ENCODE peak calls at places on chromosome 4, in five cellular contexts. E is WTC11, X is H1, Z is endothelial cell of umbilical vein, J is K562. D is an unnamed sample.

GRCh38 chr4:86895692-86896488 is 3.7 kb upstream of the C4orf36 start:
- DNase-seq in E (no peak), X (no peak), Z (peak), J (peak), D (peak)

GRCh38 chr4:5885733-5886132 is 7.2 kb downstream of the CRMP1 start:
- DNase-seq in E (no peak), X (no peak), Z (no peak), J (no peak), D (no peak)

GRCh38 chr4:157172011-157172410 is 48.5 kb upstream of the GRIA2 start:
- DNase-seq in E (no peak), X (no peak), Z (peak), J (no peak), D (peak)

GRCh38 chr4:110306363-110306762 is 107.9 kb upstream of the ELOVL6 start:
- DNase-seq in E (no peak), X (no peak), Z (no peak), J (no peak), D (no peak)

GRCh38 chr4:113052379-113052951 is 3.0 kb downstream of the ANK2 start:
- DNase-seq in E (no peak), X (no peak), Z (no peak), J (no peak), D (no peak)

GRCh38 chr4:35912174-35912573 is 332.1 kb downstream of the ARAP2 start:
- DNase-seq in E (no peak), X (no peak), Z (no peak), J (no peak), D (no peak)

GRCh38 chr4:76518241-76518640 is 83.2 kb downstream of the SHROOM3 start:
- DNase-seq in E (no peak), X (no peak), Z (no peak), J (no peak), D (no peak)

GRCh38 chr4:108205859-108206258 is 37.1 kb upstream of the LEF1 start:
- DNase-seq in E (no peak), X (no peak), Z (no peak), J (no peak), D (no peak)

GRCh38 chr4:158965208-158965607 is 137.7 kb upstream of the RAPGEF2 start:
- DNase-seq in E (no peak), X (no peak), Z (no peak), J (no peak), D (no peak)

GRCh38 chr4:118962540-118962939 is 73.9 kb downstream of the SYNPO2 start:
- DNase-seq in E (no peak), X (no peak), Z (no peak), J (no peak), D (no peak)

GRCh38 chr4:142365386-142365785 is 480.7 kb downstream of the INPP4B start:
- DNase-seq in E (no peak), X (no peak), Z (no peak), J (no peak), D (no peak)

GRCh38 chr4:82711158-82711785 is 87.3 kb downstream of the SCD5 start:
- DNase-seq in E (no peak), X (no peak), Z (no peak), J (no peak), D (no peak)

GRCh38 chr4:73864365-73864764 is 4.8 kb upstream of the CXCL1 start:
- DNase-seq in E (peak), X (no peak), Z (peak), J (no peak), D (peak)

GRCh38 chr4:99179626-99180025 is 35.5 kb upstream of the ADH4 start:
- DNase-seq in E (no peak), X (no peak), Z (no peak), J (no peak), D (no peak)

GRCh38 chr4:18689308-18689915 is 667.9 kb upstream of the LCORL start:
- DNase-seq in E (peak), X (peak), Z (peak), J (peak), D (peak)

GRCh38 chr4:141788169-141788915 is 152.0 kb downstream of the IL15 start:
- DNase-seq in E (no peak), X (no peak), Z (no peak), J (no peak), D (no peak)

GRCh38 chr4:184785813-184786212 is 40.0 kb downstream of the ACSL1 start:
- DNase-seq in E (no peak), X (no peak), Z (no peak), J (no peak), D (no peak)

GRCh38 chr4:28278676-28279075 is 1418.0 kb downstream of the STIM2 start:
- DNase-seq in E (no peak), X (no peak), Z (peak), J (no peak), D (no peak)

GRCh38 chr4:141636077-141636770 is at the start of gene IL15:
- DNase-seq in E (peak), X (peak), Z (peak), J (peak), D (peak)

GRCh38 chr4:3013839-3014350 is 50.5 kb downstream of the GRK4 start:
- DNase-seq in E (no peak), X (no peak), Z (no peak), J (no peak), D (no peak)

GRCh38 chr4:131499139-131499873 is 1649.8 kb upstream of the PCDH10 start:
- DNase-seq in E (no peak), X (no peak), Z (no peak), J (no peak), D (peak)

GRCh38 chr4:85658766-85659439 is 184.0 kb downstream of the ARHGAP24 start:
- DNase-seq in E (no peak), X (no peak), Z (no peak), J (no peak), D (no peak)

GRCh38 chr4:39062094-39062493 is at the start of gene KLHL5:
- DNase-seq in E (no peak), X (no peak), Z (no peak), J (no peak), D (no peak)

GRCh38 chr4:139918994-139919393 is 235.0 kb downstream of the MAML3 start:
- DNase-seq in E (no peak), X (no peak), Z (no peak), J (no peak), D (no peak)

GRCh38 chr4:184812651-184813181 is 13.1 kb downstream of the ACSL1 start:
- DNase-seq in E (no peak), X (no peak), Z (no peak), J (no peak), D (no peak)

GRCh38 chr4:629916-630641 is 4.7 kb downstream of the PDE6B start:
- DNase-seq in E (peak), X (no peak), Z (no peak), J (no peak), D (no peak)

GRCh38 chr4:187236491-187236890 is 512.8 kb upstream of the FAT1 start:
- DNase-seq in E (no peak), X (no peak), Z (no peak), J (no peak), D (peak)

GRCh38 chr4:147173317-147173716 is 227.7 kb upstream of the TTC29 start:
- DNase-seq in E (no peak), X (no peak), Z (no peak), J (no peak), D (no peak)

GRCh38 chr4:147173797-147174196 is 228.1 kb upstream of the TTC29 start:
- DNase-seq in E (no peak), X (no peak), Z (no peak), J (no peak), D (no peak)

GRCh38 chr4:147175460-147176025 is 229.9 kb upstream of the TTC29 start:
- DNase-seq in E (no peak), X (no peak), Z (no peak), J (no peak), D (no peak)

DNA sequence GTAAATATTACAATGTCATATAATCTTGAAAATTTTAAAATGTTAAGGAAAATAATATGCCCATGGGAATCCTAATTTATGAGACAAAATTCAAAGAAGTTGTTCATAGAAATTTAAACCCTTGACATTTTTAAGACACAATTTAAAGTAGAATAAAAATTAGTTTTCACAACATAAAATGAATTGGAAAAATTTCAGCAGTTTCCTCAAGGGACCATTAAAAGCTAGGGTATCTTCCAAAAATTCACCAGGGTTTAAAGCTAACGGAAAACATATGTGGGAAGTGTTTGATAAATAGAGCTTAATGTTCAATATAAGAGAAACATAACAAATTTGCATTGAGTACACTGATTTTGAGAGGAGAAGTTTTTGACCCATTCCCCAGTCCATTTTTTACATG is 228.9 kb upstream of the TTC29 start:
- DNase-seq in E (no peak), X (no peak), Z (no peak), J (no peak), D (no peak)
- TF ChIP-seq JUN in E (no peak), X (no peak), Z (no peak), J (no peak), D (no peak)

GRCh38 chr4:105895609-105896460 is 564 bp downstream of the NPNT start:
- DNase-seq in E (peak), X (peak), Z (no peak), J (no peak), D (peak)

GRCh38 chr4:105894570-105895323 is 524 bp upstream of the NPNT start:
- DNase-seq in E (peak), X (peak), Z (no peak), J (no peak), D (no peak)

GRCh38 chr4:105895324-105895608 is at the start of gene NPNT:
- DNase-seq in E (no peak), X (no peak), Z (no peak), J (no peak), D (no peak)

GRCh38 chr4:105896984-105897760 is 1.9 kb downstream of the NPNT start:
- DNase-seq in E (no peak), X (no peak), Z (no peak), J (no peak), D (no peak)

GRCh38 chr4:105896461-105896939 is 1.2 kb downstream of the NPNT start:
- DNase-seq in E (no peak), X (no peak), Z (no peak), J (no peak), D (no peak)
- TF ChIP-seq JUN in E (no peak), X (no peak), Z (no peak), J (no peak), D (no peak)

DNA sequence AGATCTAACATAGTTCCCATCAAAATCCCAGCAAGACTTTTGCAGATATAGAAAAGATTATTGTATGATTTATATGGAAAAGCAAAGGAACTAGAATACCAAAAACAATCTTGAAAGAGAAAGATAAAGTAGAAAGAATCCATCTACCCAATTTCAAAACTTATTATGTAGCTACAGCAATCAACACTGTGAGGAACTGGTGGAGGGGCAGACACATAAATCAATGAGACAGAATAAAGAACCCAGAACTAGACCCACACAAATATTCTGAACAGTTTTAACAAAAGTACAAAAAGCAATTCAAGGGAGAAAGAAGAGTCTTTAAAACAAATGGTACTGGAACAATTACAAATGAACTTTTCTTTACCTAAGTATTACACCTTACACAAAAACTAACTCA is 67.0 kb downstream of the LRBA start:
- DNase-seq in E (no peak), X (no peak), Z (no peak), J (no peak), D (no peak)
- TF ChIP-seq JUN in E (no peak), X (no peak), Z (no peak), J (no peak), D (no peak)

GRCh38 chr4:168247603-168248002 is 70.9 kb downstream of the DDX60 start:
- DNase-seq in E (no peak), X (no peak), Z (no peak), J (no peak), D (no peak)
- TF ChIP-seq JUN in E (no peak), X (no peak), Z (no peak), J (no peak), D (no peak)

GRCh38 chr4:8199594-8200301 is 658 bp downstream of the SH3TC1 start:
- DNase-seq in E (no peak), X (no peak), Z (peak), J (no peak), D (peak)
- TF ChIP-seq JUN in E (no peak), X (no peak), Z (no peak), J (no peak), D (no peak)

GRCh38 chr4:53100801-53101581 is 238.9 kb downstream of the RASL11B start:
- DNase-seq in E (no peak), X (no peak), Z (peak), J (no peak), D (no peak)

GRCh38 chr4:53103489-53103888 is 241.4 kb downstream of the RASL11B start:
- DNase-seq in E (no peak), X (no peak), Z (peak), J (no peak), D (no peak)

GRCh38 chr4:53094040-53094439 is 231.9 kb downstream of the RASL11B start:
- DNase-seq in E (no peak), X (no peak), Z (no peak), J (no peak), D (no peak)

GRCh38 chr4:53098681-53099121 is 236.6 kb downstream of the RASL11B start:
- DNase-seq in E (no peak), X (no peak), Z (peak), J (no peak), D (no peak)
- TF ChIP-seq JUN in E (no peak), X (no peak), Z (peak), J (no peak), D (no peak)

GRCh38 chr4:111693754-111694153 is 451.5 kb upstream of the FAM241A start:
- DNase-seq in E (no peak), X (no peak), Z (no peak), J (no peak), D (no peak)

GRCh38 chr4:111685205-111685604 is 460.0 kb upstream of the FAM241A start:
- DNase-seq in E (no peak), X (no peak), Z (no peak), J (no peak), D (no peak)

GRCh38 chr4:111689214-111689613 is 456.0 kb upstream of the FAM241A start:
- DNase-seq in E (no peak), X (no peak), Z (no peak), J (no peak), D (no peak)

GRCh38 chr4:111695677-111696076 is 449.6 kb upstream of the FAM241A start:
- DNase-seq in E (no peak), X (no peak), Z (no peak), J (no peak), D (no peak)

DNA sequence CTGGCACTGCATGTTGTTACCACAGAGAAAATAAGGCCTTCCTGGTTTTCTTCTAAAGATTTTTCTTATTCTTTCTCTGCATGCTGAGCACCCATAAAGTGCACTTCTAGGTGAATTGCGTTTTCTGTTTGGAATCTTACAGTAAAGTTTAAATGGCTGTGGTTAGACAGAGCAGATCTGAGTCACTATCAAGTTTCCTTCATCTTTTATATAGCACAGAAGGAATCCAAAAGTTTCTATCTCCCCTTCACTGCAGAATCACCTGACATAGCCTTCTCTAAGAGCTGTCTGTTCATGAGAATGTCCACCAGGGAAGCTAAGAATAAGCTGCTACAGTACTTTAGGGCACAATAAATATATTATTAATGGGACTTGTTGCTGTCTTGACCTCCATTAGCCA is 455.5 kb upstream of the FAM241A start:
- DNase-seq in E (no peak), X (no peak), Z (no peak), J (no peak), D (no peak)
- TF ChIP-seq JUN in E (no peak), X (no peak), Z (no peak), J (no peak), D (no peak)

GRCh38 chr4:54558889-54559682 is 98.7 kb upstream of the KIT start:
- DNase-seq in E (no peak), X (no peak), Z (no peak), J (no peak), D (no peak)
- TF ChIP-seq JUN in E (no peak), X (no peak), Z (no peak), J (no peak), D (no peak)

D was measured in A549.